ENCODE peak calls at places on chromosomes 4 and X, in ten cellular contexts. U is breast epithelium; F is Karpas-422; W is A549; H is endodermal cell; V is iPS DF 6.9; E is psoas muscle; D is GM23338; Q is body of pancreas; L is CD8-positive, alpha-beta memory T cell. M is an unnamed sample.
A peak's percentile ranks its signal among the peaks of the same experiment; 100 is the strongest.

GRCh38 chrX:131675596-131676194 is 131.8 kb downstream of the OR13H1 start:
- DNase-seq in U (no peak), F (peak; percentile 73), W (peak; percentile 47), H (peak; percentile 49), V (peak; percentile 7), E (no peak), D (peak; percentile 56), Q (no peak), L (no peak), M (peak; percentile 4)

GRCh38 chrX:150546711-150547153 is 21.7 kb upstream of the MTM1 start:
- DNase-seq in U (no peak), F (no peak), W (no peak), H (no peak), V (no peak), E (no peak), D (no peak), Q (no peak), L (peak; percentile 4), M (no peak)

GRCh38 chr4:106369456-106370060 is 980 bp upstream of the GIMD1 start:
- DNase-seq in U (no peak), F (peak; percentile 79), W (peak; percentile 14), H (peak; percentile 72), V (peak; percentile 39), E (no peak), D (peak; percentile 83), Q (peak; percentile 11), L (no peak), M (peak; percentile 90)

GRCh38 chrX:15607067-15607466 is 6.3 kb upstream of the ACE2 start:
- DNase-seq in U (no peak), F (no peak), W (no peak), H (no peak), V (no peak), E (no peak), D (no peak), Q (no peak), L (no peak), M (no peak)

GRCh38 chrX:86349115-86349514 is 200.9 kb downstream of the DACH2 start:
- DNase-seq in U (no peak), F (no peak), W (no peak), H (no peak), V (no peak), E (no peak), D (no peak), Q (no peak), L (no peak), M (no peak)

GRCh38 chr4:18106620-18107019 is 85.1 kb upstream of the LCORL start:
- DNase-seq in U (no peak), F (no peak), W (no peak), H (no peak), V (no peak), E (no peak), D (no peak), Q (no peak), L (no peak), M (no peak)

GRCh38 chrX:13360146-13360545 is 40.3 kb upstream of the ATXN3L start:
- DNase-seq in U (no peak), F (no peak), W (no peak), H (no peak), V (no peak), E (peak; percentile 47), D (no peak), Q (no peak), L (no peak), M (no peak)

GRCh38 chrX:104281564-104281963 is 26.8 kb upstream of the ESX1 start:
- DNase-seq in U (no peak), F (no peak), W (no peak), H (no peak), V (no peak), E (no peak), D (no peak), Q (no peak), L (no peak), M (no peak)

GRCh38 chr4:87007345-87008181 is 72.8 kb downstream of the AFF1 start:
- DNase-seq in U (peak; percentile 62), F (peak; percentile 43), W (no peak), H (peak; percentile 77), V (no peak), E (peak; percentile 58), D (peak; percentile 71), Q (peak; percentile 53), L (peak; percentile 14), M (peak; percentile 84)
- H3K4me1 ChIP-seq in U (no peaks in the 10 kb centered on the region), F (peaks cover 41% of the 10 kb centered on the region), W (peaks cover 53% of the 10 kb centered on the region), H (peaks cover 12% of the 10 kb centered on the region), V (peaks cover 6% of the 10 kb centered on the region), E (peaks cover 70% of the 10 kb centered on the region), D (peaks cover 77% of the 10 kb centered on the region), Q (peaks cover 57% of the 10 kb centered on the region), L (peaks cover 58% of the 10 kb centered on the region), M (peaks cover 44% of the 10 kb centered on the region)

GRCh38 chr4:55018521-55018920 is 106.9 kb downstream of the KDR start:
- DNase-seq in U (no peak), F (no peak), W (no peak), H (no peak), V (no peak), E (no peak), D (no peak), Q (no peak), L (no peak), M (peak; percentile 62)

GRCh38 chr4:55013431-55013955 is 111.9 kb downstream of the KDR start:
- DNase-seq in U (no peak), F (no peak), W (no peak), H (no peak), V (no peak), E (no peak), D (no peak), Q (no peak), L (no peak), M (no peak)

GRCh38 chr4:55017406-55017805 is 108.0 kb downstream of the KDR start:
- DNase-seq in U (no peak), F (no peak), W (no peak), H (no peak), V (no peak), E (no peak), D (no peak), Q (no peak), L (no peak), M (no peak)

GRCh38 chr4:55018978-55019377 is 106.4 kb downstream of the KDR start:
- DNase-seq in U (no peak), F (no peak), W (no peak), H (no peak), V (no peak), E (no peak), D (no peak), Q (no peak), L (no peak), M (no peak)

DNA sequence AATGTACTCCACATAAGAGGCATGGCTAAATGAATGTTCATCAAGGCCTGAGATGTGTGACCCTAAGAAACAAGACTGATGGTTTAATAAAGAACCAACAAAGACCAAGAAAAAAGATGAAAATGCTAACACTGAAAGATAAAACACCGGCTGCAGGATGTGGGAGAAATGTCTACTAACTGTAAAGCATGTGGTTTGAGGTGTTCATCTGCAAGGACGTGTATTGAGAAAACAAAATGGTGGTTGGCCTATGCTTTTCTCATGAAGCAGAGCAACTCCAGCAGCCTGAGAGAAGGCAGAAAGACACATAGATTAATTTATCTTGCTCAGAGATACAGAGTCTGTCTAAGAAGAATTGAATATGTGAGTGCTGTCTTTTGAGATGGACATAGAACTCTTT is 109.3 kb downstream of the KDR start:
- DNase-seq in U (no peak), F (no peak), W (no peak), H (no peak), V (no peak), E (no peak), D (no peak), Q (no peak), L (no peak), M (no peak)
- H3K4me1 ChIP-seq in U (no peaks in the 10 kb centered on the region), F (no peaks in the 10 kb centered on the region), W (no peaks in the 10 kb centered on the region), H (peaks cover 35% of the 10 kb centered on the region), V (peaks cover 2% of the 10 kb centered on the region), E (no peaks in the 10 kb centered on the region), D (peaks cover 13% of the 10 kb centered on the region), Q (peaks cover 14% of the 10 kb centered on the region), L (no peaks in the 10 kb centered on the region), M (no peaks in the 10 kb centered on the region)

GRCh38 chr4:158810487-158811215 is 41.8 kb downstream of the FNIP2 start:
- DNase-seq in U (no peak), F (no peak), W (no peak), H (no peak), V (no peak), E (peak; percentile 63), D (no peak), Q (peak; percentile 69), L (no peak), M (peak; percentile 91)

GRCh38 chr4:158811704-158812103 is 42.9 kb downstream of the FNIP2 start:
- DNase-seq in U (no peak), F (peak; percentile 75), W (no peak), H (no peak), V (no peak), E (no peak), D (no peak), Q (no peak), L (no peak), M (no peak)

GRCh38 chr4:158809611-158810486 is 41.0 kb downstream of the FNIP2 start:
- DNase-seq in U (no peak), F (peak; percentile 69), W (no peak), H (no peak), V (no peak), E (no peak), D (no peak), Q (no peak), L (no peak), M (peak; percentile 62)

GRCh38 chr4:158812133-158812532 is 43.3 kb downstream of the FNIP2 start:
- DNase-seq in U (no peak), F (no peak), W (no peak), H (no peak), V (no peak), E (no peak), D (no peak), Q (no peak), L (no peak), M (no peak)

DNA sequence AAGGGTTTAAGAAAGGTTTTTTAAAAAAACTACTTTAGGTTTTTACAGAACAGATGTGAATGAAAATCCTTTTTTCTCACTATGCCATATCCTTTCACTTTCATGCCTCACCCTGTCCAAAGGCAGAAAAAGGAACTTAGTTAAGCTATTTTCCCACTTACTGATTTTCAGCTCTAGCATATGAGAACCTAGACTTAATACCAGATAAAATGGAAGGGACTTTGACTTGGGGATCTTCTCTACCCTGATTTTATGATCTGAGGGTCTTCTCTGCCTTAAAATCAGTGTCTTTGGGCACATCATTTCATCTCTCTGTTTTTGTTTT is 42.4 kb downstream of the FNIP2 start:
- DNase-seq in U (no peak), F (no peak), W (no peak), H (no peak), V (no peak), E (no peak), D (no peak), Q (no peak), L (no peak), M (no peak)
- H3K4me1 ChIP-seq in U (no peaks in the 10 kb centered on the region), F (peaks cover 16% of the 10 kb centered on the region), W (peaks cover 23% of the 10 kb centered on the region), H (peaks cover 5% of the 10 kb centered on the region), V (no peaks in the 10 kb centered on the region), E (peaks cover 72% of the 10 kb centered on the region), D (peaks cover 14% of the 10 kb centered on the region), Q (peaks cover 63% of the 10 kb centered on the region), L (peaks cover 25% of the 10 kb centered on the region), M (peaks cover 40% of the 10 kb centered on the region)

DNA sequence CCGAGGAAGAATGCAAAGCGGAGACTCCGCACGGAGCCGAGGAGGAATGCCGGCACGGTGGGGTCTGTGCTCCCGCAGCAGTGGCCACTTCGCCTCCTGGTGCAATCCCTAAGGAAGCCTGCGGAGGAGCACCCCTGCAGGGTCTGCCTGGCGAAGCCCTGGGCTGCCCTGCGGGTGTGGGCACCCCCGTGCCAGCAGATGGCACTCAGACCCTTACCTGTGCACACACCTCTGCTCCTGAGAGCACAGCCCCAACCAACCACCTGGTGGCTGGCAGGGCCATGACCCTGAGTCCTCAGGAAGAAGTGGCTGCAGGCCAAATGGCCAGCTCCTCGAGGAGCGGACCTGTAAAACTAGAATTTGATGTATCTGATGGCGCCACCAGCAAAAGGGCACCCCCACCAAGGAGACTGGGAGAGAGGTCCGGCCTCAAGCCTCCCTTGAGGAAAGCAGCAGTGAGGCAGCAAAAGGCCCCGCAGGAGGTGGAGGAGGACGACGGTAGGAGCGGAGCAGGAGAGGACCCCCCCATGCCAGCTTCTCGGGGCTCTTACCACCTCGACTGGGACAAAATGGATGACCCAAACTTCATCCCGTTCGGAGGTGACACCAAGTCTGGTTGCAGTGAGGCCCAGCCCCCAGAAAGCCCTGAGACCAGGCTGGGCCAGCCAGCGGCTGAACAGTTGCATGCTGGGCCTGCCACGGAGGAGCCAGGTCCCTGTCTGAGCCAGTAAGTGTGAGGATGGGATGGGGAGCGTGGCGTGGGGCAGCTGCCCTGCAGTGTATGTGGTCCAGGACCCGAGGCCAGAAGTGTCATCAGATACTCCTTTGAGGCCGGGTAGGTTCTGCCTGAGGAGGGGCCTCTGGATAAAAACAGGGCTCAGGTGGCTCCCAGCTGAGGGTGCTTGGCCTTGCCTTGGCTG is 7.0 kb downstream of the TACC3 start:
- DNase-seq in U (no peak), F (no peak), W (no peak), H (no peak), V (no peak), E (no peak), D (no peak), Q (peak; percentile 63), L (no peak), M (no peak)
- H3K4me1 ChIP-seq in U (no peaks in the 10 kb centered on the region), F (peaks cover 2% of the 10 kb centered on the region), W (peaks cover 41% of the 10 kb centered on the region), H (no peaks in the 10 kb centered on the region), V (no peaks in the 10 kb centered on the region), E (no peaks in the 10 kb centered on the region), D (no peaks in the 10 kb centered on the region), Q (peaks cover 34% of the 10 kb centered on the region), L (peaks cover 49% of the 10 kb centered on the region), M (peaks cover 5% of the 10 kb centered on the region)

M was measured in adipocyte.